ENCODE peak calls at places on chromosomes 12 and 14, in seven cellular contexts. One of them, this sample, is unnamed.

GRCh38 chr14:68042591-68043210 is 223.1 kb downstream of the RAD51B start:
- DNase-seq in NCI-H1436: no peak
- DNase-seq in GM04503: no peak
- DNase-seq in lung: no peak
- DNase-seq in NCI-H1930: no peak
- DNase-seq in EL: peak
- DNase-seq in RPMI7951: no peak
- DNase-seq in this sample: peak

GRCh38 chr12:32499048-32499447 is 99.7 kb downstream of the FGD4 start:
- DNase-seq in NCI-H1436: no peak
- DNase-seq in GM04503: no peak
- DNase-seq in lung: no peak
- DNase-seq in NCI-H1930: no peak
- DNase-seq in EL: no peak
- DNase-seq in RPMI7951: no peak
- DNase-seq in this sample: no peak

GRCh38 chr14:92573761-92574498 is 60.3 kb downstream of the RIN3 start:
- DNase-seq in NCI-H1436: no peak
- DNase-seq in GM04503: no peak
- DNase-seq in lung: no peak
- DNase-seq in NCI-H1930: no peak
- DNase-seq in EL: no peak
- DNase-seq in RPMI7951: no peak
- DNase-seq in this sample: no peak

GRCh38 chr14:60064491-60065072 is 27.1 kb upstream of the PCNX4 start:
- DNase-seq in NCI-H1436: no peak
- DNase-seq in GM04503: no peak
- DNase-seq in lung: no peak
- DNase-seq in NCI-H1930: no peak
- DNase-seq in EL: peak
- DNase-seq in RPMI7951: peak
- DNase-seq in this sample: no peak

GRCh38 chr12:14394317-14395058 is 29.0 kb downstream of the ATF7IP start:
- DNase-seq in NCI-H1436: peak
- DNase-seq in GM04503: no peak
- DNase-seq in lung: no peak
- DNase-seq in NCI-H1930: peak
- DNase-seq in EL: peak
- DNase-seq in RPMI7951: peak
- DNase-seq in this sample: peak

GRCh38 chr14:106039400-106039799 is 513.0 kb downstream of the TMEM121 start:
- DNase-seq in NCI-H1436: no peak
- DNase-seq in GM04503: no peak
- DNase-seq in lung: peak
- DNase-seq in NCI-H1930: peak
- DNase-seq in EL: no peak
- DNase-seq in RPMI7951: no peak
- DNase-seq in this sample: no peak

GRCh38 chr12:111692575-111693210 is 6.8 kb downstream of the ACAD10 start:
- DNase-seq in NCI-H1436: no peak
- DNase-seq in GM04503: no peak
- DNase-seq in lung: no peak
- DNase-seq in NCI-H1930: no peak
- DNase-seq in EL: peak
- DNase-seq in RPMI7951: no peak
- DNase-seq in this sample: no peak

GRCh38 chr12:97595423-97595822 is 132.8 kb downstream of the RMST start:
- DNase-seq in NCI-H1436: no peak
- DNase-seq in GM04503: no peak
- DNase-seq in lung: no peak
- DNase-seq in NCI-H1930: no peak
- DNase-seq in EL: no peak
- DNase-seq in RPMI7951: no peak
- DNase-seq in this sample: no peak

GRCh38 chr14:69670093-69670492 is 58.7 kb downstream of the SUSD6 start:
- DNase-seq in NCI-H1436: no peak
- DNase-seq in GM04503: no peak
- DNase-seq in lung: no peak
- DNase-seq in NCI-H1930: no peak
- DNase-seq in EL: no peak
- DNase-seq in RPMI7951: no peak
- DNase-seq in this sample: no peak

GRCh38 chr12:80356092-80356491 is 87.9 kb upstream of the PTPRQ start:
- DNase-seq in NCI-H1436: no peak
- DNase-seq in GM04503: no peak
- DNase-seq in lung: no peak
- DNase-seq in NCI-H1930: no peak
- DNase-seq in EL: no peak
- DNase-seq in RPMI7951: no peak
- DNase-seq in this sample: no peak

GRCh38 chr14:101781240-101782061 is 19.9 kb downstream of the PPP2R5C start:
- DNase-seq in NCI-H1436: no peak
- DNase-seq in GM04503: no peak
- DNase-seq in lung: no peak
- DNase-seq in NCI-H1930: no peak
- DNase-seq in EL: peak
- DNase-seq in RPMI7951: no peak
- DNase-seq in this sample: peak

GRCh38 chr12:9149372-9149771 is 33.7 kb upstream of the A2M start:
- DNase-seq in NCI-H1436: no peak
- DNase-seq in GM04503: no peak
- DNase-seq in lung: no peak
- DNase-seq in NCI-H1930: no peak
- DNase-seq in EL: no peak
- DNase-seq in RPMI7951: no peak
- DNase-seq in this sample: no peak

GRCh38 chr14:69699743-69700309 is 67.1 kb upstream of the SRSF5 start:
- DNase-seq in NCI-H1436: no peak
- DNase-seq in GM04503: no peak
- DNase-seq in lung: no peak
- DNase-seq in NCI-H1930: peak
- DNase-seq in EL: no peak
- DNase-seq in RPMI7951: no peak
- DNase-seq in this sample: no peak

GRCh38 chr12:64099430-64099829 is 122.7 kb downstream of the KICS2 start:
- DNase-seq in NCI-H1436: no peak
- DNase-seq in GM04503: peak
- DNase-seq in lung: no peak
- DNase-seq in NCI-H1930: no peak
- DNase-seq in EL: peak
- DNase-seq in RPMI7951: peak
- DNase-seq in this sample: peak

GRCh38 chr12:8912910-8913309 is 1.4 kb upstream of the PHC1 start:
- DNase-seq in NCI-H1436: peak
- DNase-seq in GM04503: no peak
- DNase-seq in lung: no peak
- DNase-seq in NCI-H1930: no peak
- DNase-seq in EL: no peak
- DNase-seq in RPMI7951: no peak
- DNase-seq in this sample: no peak

GRCh38 chr12:122981587-122982493 is 1.4 kb downstream of the ARL6IP4 start:
- DNase-seq in NCI-H1436: no peak
- DNase-seq in GM04503: no peak
- DNase-seq in lung: no peak
- DNase-seq in NCI-H1930: no peak
- DNase-seq in EL: no peak
- DNase-seq in RPMI7951: no peak
- DNase-seq in this sample: no peak

GRCh38 chr14:75147423-75148071 is 20.7 kb upstream of the NEK9 start:
- DNase-seq in NCI-H1436: no peak
- DNase-seq in GM04503: no peak
- DNase-seq in lung: peak
- DNase-seq in NCI-H1930: no peak
- DNase-seq in EL: peak
- DNase-seq in RPMI7951: peak
- DNase-seq in this sample: peak

GRCh38 chr12:92294676-92295440 is 149.2 kb upstream of the BTG1 start:
- DNase-seq in NCI-H1436: no peak
- DNase-seq in GM04503: no peak
- DNase-seq in lung: no peak
- DNase-seq in NCI-H1930: no peak
- DNase-seq in EL: no peak
- DNase-seq in RPMI7951: no peak
- DNase-seq in this sample: no peak

GRCh38 chr12:13222076-13222475 is 25.6 kb downstream of the EMP1 start:
- DNase-seq in NCI-H1436: no peak
- DNase-seq in GM04503: no peak
- DNase-seq in lung: peak
- DNase-seq in NCI-H1930: no peak
- DNase-seq in EL: no peak
- DNase-seq in RPMI7951: peak
- DNase-seq in this sample: peak

GRCh38 chr14:104651876-104652260 is 37.5 kb upstream of the INF2 start:
- DNase-seq in NCI-H1436: no peak
- DNase-seq in GM04503: no peak
- DNase-seq in lung: no peak
- DNase-seq in NCI-H1930: no peak
- DNase-seq in EL: no peak
- DNase-seq in RPMI7951: no peak
- DNase-seq in this sample: no peak

This sample was measured in SJSA1.